ENCODE peak calls at places on chromosome 3, in eight cellular contexts. Y is IMR-90, B is body of pancreas, V is A673, T is astrocyte of the spinal cord, N is heart right ventricle, Z is WERI-Rb-1, F is A549. S is an unnamed sample.

GRCh38 chr3:146921693-146922092 is 316.5 kb upstream of the PLSCR5 start:
- DNase-seq in B (no peak), T (no peak), Z (no peak), N (no peak), V (no peak), Y (no peak), F (no peak), S (no peak)

GRCh38 chr3:10848261-10848660 is 32.2 kb downstream of the SLC6A11 start:
- DNase-seq in T (no peak), B (no peak), V (no peak), Z (no peak), F (no peak), Y (no peak), N (no peak), S (no peak)

GRCh38 chr3:120846073-120846472 is 61.9 kb upstream of the STXBP5L start:
- DNase-seq in F (no peak), B (no peak), N (no peak), V (no peak), T (no peak), Z (no peak), Y (no peak), S (no peak)

GRCh38 chr3:62007036-62007435 is 366.3 kb downstream of the FEZF2 start:
- DNase-seq in B (no peak), T (peak; percentile 43), Z (no peak), Y (peak; percentile 5), V (no peak), F (no peak), N (no peak), S (no peak)

GRCh38 chr3:331881-332280 is 135.3 kb downstream of the CHL1 start:
- DNase-seq in Z (no peak), T (no peak), F (no peak), N (no peak), Y (peak; percentile 81), V (no peak), B (no peak), S (no peak)

GRCh38 chr3:10312866-10313265 is 8.0 kb downstream of the SEC13 start:
- DNase-seq in B (no peak), V (no peak), T (no peak), Y (no peak), F (no peak), Z (no peak), N (no peak), S (no peak)

GRCh38 chr3:160588023-160588422 is 22.7 kb upstream of the KPNA4 start:
- DNase-seq in F (no peak), N (no peak), V (no peak), T (no peak), Z (no peak), B (no peak), Y (no peak), S (no peak)

GRCh38 chr3:70231224-70231623 is 81.2 kb downstream of the MDFIC2 start:
- DNase-seq in V (no peak), Y (no peak), Z (no peak), T (no peak), B (no peak), F (no peak), N (no peak), S (no peak)

GRCh38 chr3:153621988-153622387 is 460.0 kb downstream of the RAP2B start:
- DNase-seq in Z (no peak), B (no peak), F (no peak), Y (no peak), T (peak; percentile 6), V (peak; percentile 35), N (no peak), S (no peak)

GRCh38 chr3:157360044-157360443 is 76.6 kb upstream of the PTX3 start:
- DNase-seq in T (peak; percentile 82), V (peak; percentile 61), Y (peak; percentile 93), F (peak; percentile 68), B (no peak), Z (no peak), N (no peak), S (no peak)

GRCh38 chr3:134859341-134859740 is 64.3 kb downstream of the EPHB1 start:
- DNase-seq in Z (peak; percentile 51), N (no peak), V (no peak), F (no peak), B (no peak), T (no peak), Y (no peak), S (no peak)

GRCh38 chr3:111616417-111617105 is 21.4 kb upstream of the ZBED2 start:
- DNase-seq in T (no peak), N (no peak), V (peak; percentile 3), Y (peak; percentile 18), F (no peak), Z (no peak), B (no peak), S (no peak)

GRCh38 chr3:157336252-157337009 is 100.2 kb upstream of the PTX3 start:
- DNase-seq in V (no peak), T (no peak), N (no peak), Y (peak; percentile 37), Z (no peak), F (no peak), B (no peak), S (no peak)

GRCh38 chr3:132231633-132232032 is 85.6 kb upstream of the ACP3 start:
- DNase-seq in F (no peak), Z (no peak), B (no peak), Y (peak; percentile 55), V (peak; percentile 57), N (no peak), T (peak; percentile 84), S (no peak)

GRCh38 chr3:78856164-78856563 is 911.6 kb downstream of the ROBO1 start:
- DNase-seq in Y (no peak), B (no peak), F (no peak), Z (no peak), T (no peak), V (no peak), N (no peak), S (no peak)

GRCh38 chr3:129934234-129935123 is 40.0 kb upstream of the TRH start:
- DNase-seq in B (peak; percentile 46), F (peak; percentile 25), Y (peak; percentile 16), T (peak; percentile 28), N (no peak), Z (no peak), V (peak; percentile 62), S (peak; percentile 55)

GRCh38 chr3:139339219-139339906 is 4.5 kb upstream of the MRPS22 start:
- DNase-seq in F (no peak), Y (peak; percentile 6), V (peak; percentile 9), B (no peak), Z (no peak), T (no peak), N (no peak), S (no peak)

GRCh38 chr3:32469151-32469874 is 33.3 kb downstream of the CMTM6 start:
- DNase-seq in Z (no peak), V (no peak), N (no peak), Y (no peak), F (no peak), B (no peak), T (no peak), S (no peak)

DNA sequence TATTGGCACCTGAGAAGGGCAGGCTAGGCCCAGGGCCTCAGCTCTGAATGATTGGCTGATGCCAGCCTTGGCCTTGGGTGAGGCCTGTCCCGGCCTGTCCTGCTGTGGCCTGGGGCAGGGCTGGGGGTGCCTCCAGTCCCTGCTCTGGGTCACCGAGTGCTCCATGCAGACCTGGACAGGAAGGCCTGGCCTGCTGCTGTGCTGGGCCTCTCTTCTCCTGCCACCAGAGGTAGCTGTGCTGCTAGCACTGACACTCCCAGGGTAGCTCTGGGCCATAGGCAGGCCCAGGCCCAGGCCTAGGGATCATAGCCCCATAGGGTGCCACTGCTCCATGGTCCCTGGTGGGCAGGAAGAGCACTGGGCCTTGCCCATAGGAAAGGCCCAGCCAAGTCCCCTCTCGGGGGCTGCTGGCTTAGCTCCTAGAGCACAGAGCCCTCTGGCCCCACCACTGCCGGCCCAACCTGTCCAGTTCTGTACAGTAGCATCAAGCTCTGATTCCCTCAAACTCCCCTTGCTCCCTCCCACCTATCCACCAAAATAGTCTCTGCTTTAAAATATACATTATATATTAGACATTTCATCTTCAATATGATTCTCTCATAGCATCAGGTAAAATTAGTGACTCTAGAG is 18.2 kb downstream of the ABTB1 start:
- DNase-seq in B (peak; percentile 28), Y (peak; percentile 70), Z (peak; percentile 86), V (peak; percentile 36), F (peak; percentile 7), N (peak; percentile 38), T (peak; percentile 64), S (peak; percentile 41)
- TF ChIP-seq CTCF in B (peak; percentile 12), Y (peak; percentile 74), Z (peak; percentile 98), V (peak; percentile 48), F (peak; percentile 46), N (peak; percentile 51), T (peak; percentile 93), S (peak; percentile 37)

DNA sequence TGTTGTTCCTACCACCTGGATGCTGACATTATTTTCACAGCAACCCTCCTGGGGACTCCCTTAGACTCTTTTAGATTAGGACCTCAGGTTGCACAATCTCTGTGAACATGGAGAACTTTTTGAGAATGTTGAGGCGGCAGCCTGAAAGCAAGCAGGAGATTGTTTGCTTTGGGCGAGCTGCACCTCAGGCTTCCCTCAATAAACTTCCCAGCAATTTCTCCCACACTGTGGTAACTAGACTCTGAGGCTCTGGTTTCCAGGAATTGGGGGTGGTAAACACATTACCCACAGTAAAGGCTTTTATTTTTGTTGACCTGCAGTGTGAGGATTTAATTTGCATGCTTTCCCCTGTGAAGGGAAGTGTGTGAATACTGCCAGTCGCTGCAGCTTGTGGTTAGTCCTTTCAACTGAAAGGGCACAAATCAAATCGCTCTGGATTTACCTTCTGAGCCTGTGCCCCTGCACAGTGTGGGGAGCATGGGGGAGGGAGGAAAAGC is 35.2 kb upstream of the SIAH2 start:
- DNase-seq in Z (no peak), V (no peak), F (no peak), B (peak; percentile 67), T (peak; percentile 42), Y (no peak), N (no peak), S (peak; percentile 40)
- TF ChIP-seq CTCF in Z (no peak), V (no peak), F (no peak), B (no peak), T (no peak), Y (no peak), N (no peak), S (no peak)

DNA sequence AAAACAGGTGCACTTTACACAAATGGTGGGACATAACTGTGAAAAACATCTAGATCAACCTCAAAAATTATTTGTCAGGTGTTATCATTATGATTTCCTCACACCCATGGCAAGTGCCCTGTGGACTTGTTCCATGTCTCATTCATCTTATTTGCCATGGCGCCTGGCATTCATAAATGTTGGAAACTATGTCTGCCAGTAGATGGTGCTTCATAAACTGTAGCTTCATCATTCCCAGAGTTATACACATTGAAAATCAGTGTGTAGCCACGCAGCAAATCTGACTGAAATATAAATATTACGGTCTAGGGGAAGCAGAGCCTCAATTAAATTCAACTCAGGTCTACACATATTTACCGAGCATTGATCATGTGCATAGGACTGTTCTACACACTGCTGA is 90.7 kb downstream of the IMPG2 start:
- DNase-seq in B (no peak), Y (no peak), T (no peak), Z (no peak), V (peak; percentile 32), N (no peak), F (no peak), S (no peak)
- TF ChIP-seq CTCF in B (no peak), Y (no peak), T (no peak), Z (no peak), V (peak; percentile 52), N (no peak), F (no peak), S (no peak)

DNA sequence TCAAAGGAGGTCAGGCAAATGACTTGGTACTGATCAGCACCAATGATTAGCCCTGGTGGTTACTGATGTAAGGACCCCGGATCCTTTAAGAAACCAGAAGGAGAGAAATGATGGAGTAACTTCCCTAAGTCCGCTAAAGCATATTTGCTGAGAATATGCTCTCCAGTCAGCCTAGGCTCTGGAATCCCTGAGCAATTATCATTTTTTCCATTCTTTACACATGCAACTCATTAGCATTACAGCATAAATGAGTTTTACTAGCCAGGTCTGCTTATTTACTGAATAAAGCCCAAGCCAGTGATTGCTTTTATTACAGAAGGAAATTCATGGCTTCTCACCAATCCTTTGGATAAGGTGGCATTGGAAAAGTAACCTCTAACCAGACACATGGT is 139.2 kb upstream of the WNT5A start:
- DNase-seq in F (no peak), N (no peak), V (no peak), T (no peak), Y (no peak), B (no peak), Z (no peak), S (no peak)
- TF ChIP-seq CTCF in F (no peak), N (no peak), V (no peak), T (no peak), Y (no peak), B (no peak), Z (no peak), S (no peak)